ENCODE peak calls at places on chromosomes 3 and 15, in nine cellular contexts. M is NCI-H774; G is T-helper 2 cell; K is Peyer's patch; R is activated CD8-positive, alpha-beta memory T cell treated with anti-CD3 and anti-CD28 coated beads for 24 hours; P is 8988T; A is naive thymus-derived CD8-positive, alpha-beta T cell; W is activated naive CD8-positive, alpha-beta T cell treated with anti-CD3 and anti-CD28 coated beads, Interleukin-2, amount 50 U/mL, for 24 hours; V is Caki2. C is an unnamed sample.

GRCh38 chr3:195257454-195258448 is 13.2 kb downstream of the XXYLT1 start:
- DNase-seq in M (no peak), K (no peak), P (no peak), G (no peak), A (no peak), W (no peak), R (peak), V (no peak), C (no peak)

GRCh38 chr3:170448530-170449110 is 30.0 kb downstream of the CLDN11 start:
- DNase-seq in V (no peak), P (no peak), W (no peak), K (no peak), G (no peak), A (no peak), M (no peak), R (no peak), C (no peak)

GRCh38 chr3:141105828-141106628 is 54.9 kb downstream of the SPSB4 start:
- DNase-seq in V (peak), M (peak), A (peak), G (peak), K (peak), W (peak), R (peak), P (peak), C (no peak)

GRCh38 chr3:194696702-194697101 is 11.0 kb downstream of the FAM43A start:
- DNase-seq in G (no peak), M (no peak), A (no peak), W (no peak), K (no peak), P (no peak), R (no peak), V (no peak), C (no peak)

GRCh38 chr15:90219421-90220141 is 14.2 kb downstream of the CIB1 start:
- DNase-seq in W (peak), G (peak), A (peak), K (peak), M (no peak), P (peak), V (no peak), R (peak), C (peak)

GRCh38 chr3:55157736-55158135 is 229.9 kb upstream of the LRTM1 start:
- DNase-seq in V (no peak), A (no peak), K (no peak), W (no peak), G (no peak), P (no peak), M (no peak), R (no peak), C (no peak)

GRCh38 chr15:61474796-61475195 is 245.7 kb upstream of the RORA start:
- DNase-seq in G (no peak), M (no peak), R (no peak), A (no peak), W (no peak), K (no peak), P (no peak), V (no peak), C (no peak)

GRCh38 chr3:178714971-178715832 is 179.0 kb downstream of the KCNMB2 start:
- DNase-seq in R (no peak), G (no peak), P (no peak), W (no peak), A (no peak), M (no peak), V (no peak), K (no peak), C (no peak)

GRCh38 chr3:38111696-38112377 is 25.1 kb downstream of the ACAA1 start:
- DNase-seq in M (no peak), K (no peak), G (no peak), V (no peak), P (no peak), R (no peak), A (no peak), W (no peak), C (no peak)

GRCh38 chr15:74888716-74889115 is 1.1 kb upstream of the MPI start:
- DNase-seq in M (no peak), V (no peak), K (no peak), A (no peak), W (no peak), P (no peak), G (no peak), R (no peak), C (no peak)

GRCh38 chr3:47113669-47114365 is 50.1 kb downstream of the SETD2 start:
- DNase-seq in G (no peak), W (no peak), K (no peak), P (no peak), V (no peak), A (no peak), R (no peak), M (no peak), C (no peak)

GRCh38 chr3:127787071-127787490 is 35.2 kb downstream of the MGLL start:
- DNase-seq in V (no peak), M (no peak), W (no peak), R (no peak), G (no peak), K (no peak), A (no peak), P (no peak), C (no peak)

GRCh38 chr3:178117641-178118040 is 418.6 kb upstream of the KCNMB2 start:
- DNase-seq in G (no peak), A (no peak), V (no peak), W (no peak), M (no peak), K (no peak), R (no peak), P (no peak), C (no peak)

GRCh38 chr15:40855706-40856234 is 11.9 kb downstream of the SPINT1 start:
- DNase-seq in R (no peak), W (no peak), A (no peak), V (no peak), G (no peak), M (no peak), P (no peak), K (no peak), C (no peak)

GRCh38 chr3:45090855-45091254 is 55.3 kb downstream of the CDCP1 start:
- DNase-seq in P (no peak), A (no peak), G (no peak), R (no peak), W (no peak), V (no peak), K (no peak), M (no peak), C (no peak)

GRCh38 chr15:63013052-63013808 is 29.3 kb upstream of the TPM1 start:
- DNase-seq in P (no peak), W (no peak), V (peak), G (no peak), M (no peak), R (no peak), A (no peak), K (no peak), C (no peak)

GRCh38 chr3:143885803-143886427 is 37.6 kb upstream of the SLC9A9 start:
- DNase-seq in G (no peak), R (no peak), A (peak), P (no peak), W (peak), M (peak), V (peak), K (no peak), C (no peak)

C was measured in ecto neural progenitor cell.